ENCODE peak calls at places on chromosome 4, in nine cellular contexts. One of them, this sample, is unnamed.

GRCh38 chr4:2443986-2444740 is 24.7 kb upstream of the RNF4 start:
- DNase-seq in CD8-positive, alpha-beta T cell: no peak
- DNase-seq in activated T-cell treated with anti-CD3 and anti-CD28 coated beads for 1 hour: no peak
- DNase-seq in H9: no peak
- DNase-seq in HCT116: no peak
- DNase-seq in CD8-positive, alpha-beta memory T cell: no peak
- DNase-seq in activated naive CD8-positive, alpha-beta T cell treated with anti-CD3 and anti-CD28 coated beads for 36 hours: no peak
- DNase-seq in right cardiac atrium: no peak
- DNase-seq in mesothelial cell of epicardium: no peak
- DNase-seq in this sample: no peak

GRCh38 chr4:177292171-177292570 is 17.5 kb upstream of the NEIL3 start:
- DNase-seq in activated T-cell treated with anti-CD3 and anti-CD28 coated beads for 1 hour: no peak
- DNase-seq in mesothelial cell of epicardium: no peak
- DNase-seq in H9: no peak
- DNase-seq in CD8-positive, alpha-beta memory T cell: no peak
- DNase-seq in right cardiac atrium: no peak
- DNase-seq in HCT116: no peak
- DNase-seq in CD8-positive, alpha-beta T cell: no peak
- DNase-seq in activated naive CD8-positive, alpha-beta T cell treated with anti-CD3 and anti-CD28 coated beads for 36 hours: no peak
- DNase-seq in this sample: no peak

GRCh38 chr4:113499166-113499565 is 262.4 kb downstream of the CAMK2D start:
- DNase-seq in CD8-positive, alpha-beta memory T cell: no peak
- DNase-seq in mesothelial cell of epicardium: no peak
- DNase-seq in right cardiac atrium: no peak
- DNase-seq in CD8-positive, alpha-beta T cell: no peak
- DNase-seq in activated T-cell treated with anti-CD3 and anti-CD28 coated beads for 1 hour: no peak
- DNase-seq in H9: no peak
- DNase-seq in HCT116: no peak
- DNase-seq in activated naive CD8-positive, alpha-beta T cell treated with anti-CD3 and anti-CD28 coated beads for 36 hours: no peak
- DNase-seq in this sample: no peak

GRCh38 chr4:15031993-15032660 is 29.8 kb downstream of the CPEB2 start:
- DNase-seq in CD8-positive, alpha-beta T cell: no peak
- DNase-seq in activated naive CD8-positive, alpha-beta T cell treated with anti-CD3 and anti-CD28 coated beads for 36 hours: no peak
- DNase-seq in activated T-cell treated with anti-CD3 and anti-CD28 coated beads for 1 hour: no peak
- DNase-seq in right cardiac atrium: no peak
- DNase-seq in mesothelial cell of epicardium: no peak
- DNase-seq in HCT116: no peak
- DNase-seq in H9: no peak
- DNase-seq in CD8-positive, alpha-beta memory T cell: no peak
- DNase-seq in this sample: no peak

GRCh38 chr4:16687845-16688244 is 210.6 kb downstream of the LDB2 start:
- DNase-seq in H9: no peak
- DNase-seq in CD8-positive, alpha-beta memory T cell: no peak
- DNase-seq in mesothelial cell of epicardium: no peak
- DNase-seq in HCT116: no peak
- DNase-seq in CD8-positive, alpha-beta T cell: no peak
- DNase-seq in activated T-cell treated with anti-CD3 and anti-CD28 coated beads for 1 hour: no peak
- DNase-seq in activated naive CD8-positive, alpha-beta T cell treated with anti-CD3 and anti-CD28 coated beads for 36 hours: no peak
- DNase-seq in right cardiac atrium: no peak
- DNase-seq in this sample: no peak

GRCh38 chr4:46081674-46082073 is 42.2 kb downstream of the GABRG1 start:
- DNase-seq in mesothelial cell of epicardium: no peak
- DNase-seq in activated naive CD8-positive, alpha-beta T cell treated with anti-CD3 and anti-CD28 coated beads for 36 hours: no peak
- DNase-seq in H9: no peak
- DNase-seq in right cardiac atrium: no peak
- DNase-seq in HCT116: no peak
- DNase-seq in CD8-positive, alpha-beta T cell: no peak
- DNase-seq in CD8-positive, alpha-beta memory T cell: no peak
- DNase-seq in activated T-cell treated with anti-CD3 and anti-CD28 coated beads for 1 hour: no peak
- DNase-seq in this sample: no peak

GRCh38 chr4:64617813-64618212 is 208.6 kb upstream of the TECRL start:
- DNase-seq in activated naive CD8-positive, alpha-beta T cell treated with anti-CD3 and anti-CD28 coated beads for 36 hours: no peak
- DNase-seq in CD8-positive, alpha-beta T cell: no peak
- DNase-seq in activated T-cell treated with anti-CD3 and anti-CD28 coated beads for 1 hour: no peak
- DNase-seq in mesothelial cell of epicardium: no peak
- DNase-seq in right cardiac atrium: no peak
- DNase-seq in HCT116: no peak
- DNase-seq in CD8-positive, alpha-beta memory T cell: no peak
- DNase-seq in H9: no peak
- DNase-seq in this sample: no peak

GRCh38 chr4:36915717-36916116 is 328.8 kb upstream of the NWD2 start:
- DNase-seq in HCT116: no peak
- DNase-seq in H9: no peak
- DNase-seq in right cardiac atrium: no peak
- DNase-seq in CD8-positive, alpha-beta memory T cell: no peak
- DNase-seq in activated naive CD8-positive, alpha-beta T cell treated with anti-CD3 and anti-CD28 coated beads for 36 hours: no peak
- DNase-seq in activated T-cell treated with anti-CD3 and anti-CD28 coated beads for 1 hour: no peak
- DNase-seq in CD8-positive, alpha-beta T cell: no peak
- DNase-seq in mesothelial cell of epicardium: no peak
- DNase-seq in this sample: no peak

GRCh38 chr4:94653984-94654609 is 103.7 kb upstream of the BMPR1B start:
- DNase-seq in CD8-positive, alpha-beta memory T cell: no peak
- DNase-seq in H9: no peak
- DNase-seq in HCT116: no peak
- DNase-seq in CD8-positive, alpha-beta T cell: no peak
- DNase-seq in activated T-cell treated with anti-CD3 and anti-CD28 coated beads for 1 hour: no peak
- DNase-seq in activated naive CD8-positive, alpha-beta T cell treated with anti-CD3 and anti-CD28 coated beads for 36 hours: no peak
- DNase-seq in mesothelial cell of epicardium: no peak
- DNase-seq in right cardiac atrium: no peak
- DNase-seq in this sample: no peak

GRCh38 chr4:119237201-119237600 is 24.7 kb downstream of the USP53 start:
- DNase-seq in right cardiac atrium: no peak
- DNase-seq in CD8-positive, alpha-beta T cell: no peak
- DNase-seq in HCT116: no peak
- DNase-seq in CD8-positive, alpha-beta memory T cell: no peak
- DNase-seq in mesothelial cell of epicardium: no peak
- DNase-seq in activated naive CD8-positive, alpha-beta T cell treated with anti-CD3 and anti-CD28 coated beads for 36 hours: no peak
- DNase-seq in activated T-cell treated with anti-CD3 and anti-CD28 coated beads for 1 hour: no peak
- DNase-seq in H9: no peak
- DNase-seq in this sample: no peak

GRCh38 chr4:20074450-20074849 is 177.3 kb upstream of the SLIT2 start:
- DNase-seq in HCT116: no peak
- DNase-seq in CD8-positive, alpha-beta memory T cell: no peak
- DNase-seq in activated naive CD8-positive, alpha-beta T cell treated with anti-CD3 and anti-CD28 coated beads for 36 hours: no peak
- DNase-seq in mesothelial cell of epicardium: no peak
- DNase-seq in CD8-positive, alpha-beta T cell: no peak
- DNase-seq in right cardiac atrium: no peak
- DNase-seq in activated T-cell treated with anti-CD3 and anti-CD28 coated beads for 1 hour: no peak
- DNase-seq in H9: no peak
- DNase-seq in this sample: peak

GRCh38 chr4:148850257-148850995 is 408.2 kb upstream of the NR3C2 start:
- DNase-seq in mesothelial cell of epicardium: no peak
- DNase-seq in H9: no peak
- DNase-seq in HCT116: no peak
- DNase-seq in activated naive CD8-positive, alpha-beta T cell treated with anti-CD3 and anti-CD28 coated beads for 36 hours: no peak
- DNase-seq in activated T-cell treated with anti-CD3 and anti-CD28 coated beads for 1 hour: no peak
- DNase-seq in CD8-positive, alpha-beta T cell: no peak
- DNase-seq in CD8-positive, alpha-beta memory T cell: no peak
- DNase-seq in right cardiac atrium: no peak
- DNase-seq in this sample: no peak

GRCh38 chr4:127124919-127125318 is 507.8 kb upstream of the INTU start:
- DNase-seq in CD8-positive, alpha-beta T cell: no peak
- DNase-seq in HCT116: no peak
- DNase-seq in activated T-cell treated with anti-CD3 and anti-CD28 coated beads for 1 hour: no peak
- DNase-seq in activated naive CD8-positive, alpha-beta T cell treated with anti-CD3 and anti-CD28 coated beads for 36 hours: no peak
- DNase-seq in mesothelial cell of epicardium: no peak
- DNase-seq in H9: no peak
- DNase-seq in right cardiac atrium: no peak
- DNase-seq in CD8-positive, alpha-beta memory T cell: no peak
- DNase-seq in this sample: no peak

GRCh38 chr4:4417886-4418285 is 31.0 kb downstream of the NSG1 start:
- DNase-seq in CD8-positive, alpha-beta T cell: no peak
- DNase-seq in H9: peak
- DNase-seq in activated naive CD8-positive, alpha-beta T cell treated with anti-CD3 and anti-CD28 coated beads for 36 hours: no peak
- DNase-seq in HCT116: no peak
- DNase-seq in mesothelial cell of epicardium: no peak
- DNase-seq in right cardiac atrium: no peak
- DNase-seq in CD8-positive, alpha-beta memory T cell: no peak
- DNase-seq in activated T-cell treated with anti-CD3 and anti-CD28 coated beads for 1 hour: no peak
- DNase-seq in this sample: no peak

This sample was measured in cardiac muscle cell.